ENCODE peak calls at places on chromosomes 16 and 17, in seven cellular contexts. X, W, U, D, T, Q and A are unnamed samples.

GRCh38 chr16:66273036-66273435 is 93.5 kb upstream of the CDH5 start:
- DNase-seq in X (no peak), W (no peak), U (no peak), D (no peak), T (peak; percentile 6), Q (no peak), A (no peak)

GRCh38 chr17:28473542-28473941 is at the start of gene SLC13A2:
- DNase-seq in X (no peak), W (no peak), U (peak; percentile 52), D (no peak), T (no peak), Q (no peak), A (no peak)

GRCh38 chr17:32142857-32143524 is 689 bp downstream of the RHOT1 start:
- DNase-seq in X (peak; percentile 71), W (peak; percentile 18), U (peak; percentile 88), D (no peak), T (peak; percentile 49), Q (peak; percentile 40), A (no peak)

GRCh38 chr17:30101686-30102390 is 14.8 kb upstream of the NSRP1 start:
- DNase-seq in X (no peak), W (no peak), U (no peak), D (no peak), T (no peak), Q (no peak), A (no peak)

GRCh38 chr17:45942284-45942683 is 47.9 kb downstream of the MAPT start:
- DNase-seq in X (peak; percentile 85), W (peak; percentile 36), U (peak; percentile 36), D (no peak), T (peak; percentile 67), Q (peak; percentile 17), A (no peak)

GRCh38 chr17:37447641-37448040 is 41.0 kb downstream of the TADA2A start:
- DNase-seq in X (no peak), W (no peak), U (no peak), D (no peak), T (no peak), Q (no peak), A (peak; percentile 26)

GRCh38 chr16:50571786-50572185 is 23.6 kb downstream of the NKD1 start:
- DNase-seq in X (no peak), W (no peak), U (no peak), D (no peak), T (no peak), Q (no peak), A (no peak)

GRCh38 chr16:89275284-89275584 is 57.7 kb downstream of the ZNF778 start:
- DNase-seq in X (no peak), W (no peak), U (no peak), D (no peak), T (no peak), Q (no peak), A (no peak)

GRCh38 chr17:77496831-77497577 is 356.2 kb downstream of the SEC14L1 start:
- DNase-seq in X (no peak), W (peak; percentile 8), U (no peak), D (peak; percentile 5), T (no peak), Q (no peak), A (no peak)

GRCh38 chr17:48728232-48729231 is at the start of gene HOXB13:
- DNase-seq in X (no peak), W (no peak), U (peak; percentile 37), D (no peak), T (no peak), Q (no peak), A (peak; percentile 85)

GRCh38 chr17:4483012-4483840 is 15.5 kb upstream of the SPNS2 start:
- DNase-seq in X (no peak), W (no peak), U (peak; percentile 93), D (no peak), T (peak; percentile 82), Q (no peak), A (peak; percentile 81)

GRCh38 chr16:83520596-83520995 is 287.2 kb upstream of the HSBP1 start:
- DNase-seq in X (no peak), W (no peak), U (no peak), D (no peak), T (no peak), Q (no peak), A (no peak)

GRCh38 chr16:2856061-2856670 is 1.8 kb downstream of the PRSS22 start:
- DNase-seq in X (no peak), W (no peak), U (peak; percentile 72), D (no peak), T (no peak), Q (no peak), A (no peak)

GRCh38 chr17:78665385-78665951 is 88.3 kb upstream of the DNAH17 start:
- DNase-seq in X (no peak), W (no peak), U (no peak), D (no peak), T (no peak), Q (no peak), A (no peak)

GRCh38 chr17:42548070-42548837 is 4.5 kb upstream of the HSD17B1 start:
- DNase-seq in X (peak; percentile 78), W (peak; percentile 51), U (peak; percentile 94), D (peak; percentile 97), T (peak; percentile 75), Q (no peak), A (no peak)

GRCh38 chr16:65062736-65063583 is 58.9 kb downstream of the CDH11 start:
- DNase-seq in X (no peak), W (no peak), U (no peak), D (no peak), T (no peak), Q (no peak), A (no peak)

GRCh38 chr16:76345093-76345735 is 68.0 kb downstream of the CNTNAP4 start:
- DNase-seq in X (no peak), W (no peak), U (no peak), D (no peak), T (no peak), Q (peak; percentile 66), A (no peak)

GRCh38 chr16:23137818-23138217 is 11.4 kb downstream of the USP31 start:
- DNase-seq in X (no peak), W (no peak), U (no peak), D (no peak), T (no peak), Q (no peak), A (no peak)

GRCh38 chr16:12097523-12098428 is 121.2 kb downstream of the SNX29 start:
- DNase-seq in X (no peak), W (peak; percentile 31), U (no peak), D (no peak), T (no peak), Q (peak; percentile 36), A (no peak)

GRCh38 chr16:49663081-49664057 is 192.5 kb downstream of the ZNF423 start:
- DNase-seq in X (peak; percentile 68), W (peak; percentile 43), U (no peak), D (no peak), T (no peak), Q (peak; percentile 40), A (no peak)

GRCh38 chr16:86951831-86952598 is 365.2 kb downstream of the C16orf95 start:
- DNase-seq in X (no peak), W (no peak), U (no peak), D (no peak), T (no peak), Q (peak; percentile 32), A (peak; percentile 81)
- TF ChIP-seq POLR2A in X (no peak), W (no peak), U (no peak), D (no peak), T (no peak), Q (no peak), A (no peak)

GRCh38 chr17:7014995-7015586 is 2.7 kb downstream of the RNASEK start:
- DNase-seq in X (no peak), W (no peak), U (no peak), D (no peak), T (no peak), Q (no peak), A (peak; percentile 62)
- TF ChIP-seq POLR2A in X (peak; percentile 70), W (peak; percentile 59), U (no peak), D (peak; percentile 91), T (no peak), Q (peak; percentile 50), A (peak; percentile 85)

DNA sequence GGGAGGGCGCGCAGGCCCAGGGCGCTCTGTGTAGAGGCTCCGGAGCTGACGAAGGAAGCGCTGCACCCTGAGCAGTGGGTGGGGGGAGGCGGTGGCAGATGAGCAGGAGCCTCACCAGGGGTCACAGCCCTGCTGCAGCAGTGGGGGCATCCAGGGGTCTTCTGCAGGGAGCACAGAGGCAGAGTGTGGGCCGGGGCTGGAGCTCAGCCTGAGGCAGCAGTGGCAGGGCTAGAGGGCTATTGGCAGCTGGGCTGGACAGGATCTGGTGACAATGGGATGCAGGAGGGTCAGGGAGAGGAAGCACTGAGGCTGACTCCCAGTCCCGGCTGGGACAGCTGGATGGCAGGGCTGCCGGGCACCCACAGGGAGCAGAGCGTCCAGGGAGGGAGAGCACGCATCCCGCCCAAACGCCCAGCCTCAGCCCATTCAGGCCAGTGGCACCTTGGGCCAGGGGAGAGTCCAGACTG is 21.0 kb downstream of the KDM8 start:
- DNase-seq in X (peak; percentile 63), W (no peak), U (no peak), D (no peak), T (no peak), Q (no peak), A (no peak)
- TF ChIP-seq POLR2A in X (no peak), W (no peak), U (no peak), D (no peak), T (no peak), Q (no peak), A (no peak)

GRCh38 chr17:7222093-7222971 is 2.6 kb downstream of the ACADVL start:
- DNase-seq in X (peak; percentile 53), W (peak; percentile 25), U (no peak), D (no peak), T (no peak), Q (no peak), A (no peak)

GRCh38 chr17:7219812-7220592 is at the start of the genes ACADVL and DLG4:
- DNase-seq in X (peak; percentile 94), W (peak; percentile 95), U (peak; percentile 91), D (peak; percentile 87), T (peak; percentile 96), Q (peak; percentile 80), A (peak; percentile 86)

GRCh38 chr17:7220593-7221280 is 999 bp downstream of the ACADVL start:
- DNase-seq in X (peak; percentile 60), W (no peak), U (peak; percentile 70), D (peak; percentile 60), T (peak; percentile 74), Q (no peak), A (no peak)

GRCh38 chr17:7222972-7223292 is 3.2 kb downstream of the ACADVL start:
- DNase-seq in X (peak; percentile 51), W (no peak), U (no peak), D (no peak), T (no peak), Q (no peak), A (no peak)

DNA sequence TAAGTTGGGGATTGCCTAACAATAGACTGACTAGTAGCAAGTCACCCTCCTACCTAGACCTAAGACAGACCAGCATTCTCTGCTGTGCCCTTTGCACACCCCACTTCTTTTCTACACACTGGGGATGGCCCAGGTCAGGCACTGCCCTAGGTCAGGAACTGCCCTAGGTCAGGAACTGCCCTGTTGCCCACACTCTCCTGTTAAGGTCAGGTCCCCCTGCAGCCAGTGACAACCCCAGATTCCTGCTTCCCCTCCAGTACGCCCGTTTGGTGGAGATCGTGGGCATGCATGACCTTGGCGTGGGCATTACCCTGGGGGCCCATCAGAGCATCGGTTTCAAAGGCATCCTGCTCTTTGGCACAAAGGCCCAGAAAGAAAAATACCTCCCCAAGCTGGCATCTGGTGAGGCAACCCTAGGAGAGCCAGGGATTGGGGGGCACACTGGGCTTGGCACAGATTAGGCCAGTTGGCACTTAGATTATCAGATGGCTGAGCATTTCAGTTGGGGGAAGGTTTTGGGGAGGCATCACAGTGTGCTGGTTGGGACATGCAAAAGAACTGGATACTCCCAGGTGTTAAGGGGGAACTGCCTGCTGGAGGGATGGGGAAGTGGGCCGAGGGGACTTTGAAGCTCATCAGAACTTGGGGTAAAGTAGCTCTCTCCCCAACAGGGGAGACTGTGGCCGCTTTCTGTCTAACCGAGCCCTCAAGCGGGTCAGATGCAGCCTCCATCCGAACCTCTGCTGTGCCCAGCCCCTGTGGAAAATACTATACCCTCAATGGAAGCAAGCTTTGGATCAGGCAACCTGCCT is 1.7 kb downstream of the ACADVL start:
- DNase-seq in X (no peak), W (peak; percentile 18), U (no peak), D (no peak), T (no peak), Q (no peak), A (no peak)
- TF ChIP-seq POLR2A in X (no peak), W (no peak), U (no peak), D (no peak), T (no peak), Q (no peak), A (no peak)